ENCODE peak calls at places on chromosomes 4 and X, in four cellular contexts. I is GM12878, E is IMR-90, U is K562. R is an unnamed sample. For H3K4me1, the result is how much of the 10 kb centered on the place peaks cover.

GRCh38 chr4:15920723-15921591 is 17.6 kb downstream of the FGFBP1 start:
- DNase-seq in E (peak), I (no peak), U (no peak), R (no peak)

GRCh38 chr4:151355155-151355554 is 29.8 kb upstream of the SH3D19 start:
- DNase-seq in U (no peak), E (no peak), I (no peak), R (no peak)

GRCh38 chrX:135973025-135973547 is 702 bp downstream of the MMGT1 start:
- DNase-seq in I (no peak), E (peak), U (peak), R (no peak)

GRCh38 chr4:57373971-57374370 is 263.8 kb upstream of the IGFBP7 start:
- DNase-seq in E (no peak), U (no peak), I (no peak), R (no peak)

GRCh38 chrX:54044877-54045328 is 630 bp upstream of the PHF8 start:
- DNase-seq in E (no peak), I (peak), U (no peak), R (peak)

GRCh38 chrX:1452497-1453389 is at the start of gene ASMTL:
- DNase-seq in E (peak), I (peak), U (peak), R (peak)

GRCh38 chrX:18964880-18965279 is 19.0 kb downstream of the PHKA2 start:
- DNase-seq in U (no peak), I (no peak), E (no peak), R (no peak)

GRCh38 chrX:38212246-38212645 is 8.4 kb downstream of the SRPX start:
- DNase-seq in I (no peak), U (no peak), E (peak), R (no peak)

GRCh38 chr4:96315815-96316214 is 475.9 kb downstream of the PDHA2 start:
- DNase-seq in E (no peak), I (no peak), U (no peak), R (no peak)

GRCh38 chr4:141134051-141134450 is 782 bp upstream of the RNF150 start:
- DNase-seq in U (no peak), E (peak), I (no peak), R (no peak)

GRCh38 chr4:113901994-113902787 is 77.3 kb downstream of the ARSJ start:
- DNase-seq in E (no peak), U (no peak), I (no peak), R (peak)

GRCh38 chrX:8873956-8874355 is 72.8 kb upstream of the FAM9A start:
- DNase-seq in U (no peak), I (no peak), E (no peak), R (no peak)

GRCh38 chr4:10259976-10260375 is 143.4 kb upstream of the WDR1 start:
- DNase-seq in E (no peak), U (no peak), I (no peak), R (no peak)

GRCh38 chr4:89482926-89483595 is 175.5 kb upstream of the GPRIN3 start:
- DNase-seq in I (no peak), E (no peak), U (no peak), R (no peak)

GRCh38 chr4:163744861-163745260 is 250.4 kb downstream of the TMA16 start:
- DNase-seq in I (peak), E (no peak), U (no peak), R (no peak)

GRCh38 chr4:8235224-8235623 is 34.3 kb upstream of the HTRA3 start:
- DNase-seq in I (no peak), E (no peak), U (no peak), R (no peak)

GRCh38 chrX:150517303-150517896 is 51.0 kb upstream of the MTM1 start:
- DNase-seq in I (no peak), E (peak), U (no peak), R (no peak)

GRCh38 chrX:45859407-45859806 is 658.7 kb upstream of the DIPK2B start:
- DNase-seq in U (no peak), I (no peak), E (no peak), R (no peak)

GRCh38 chr4:20284990-20285389 is 33.3 kb downstream of the SLIT2 start:
- DNase-seq in I (no peak), U (no peak), E (peak), R (no peak)

GRCh38 chr4:159227984-159228383 is 125.1 kb downstream of the RAPGEF2 start:
- DNase-seq in U (no peak), I (no peak), E (peak), R (peak)

GRCh38 chr4:24488399-24489164 is 95.8 kb downstream of the DHX15 start:
- DNase-seq in U (peak), I (peak), E (peak), R (peak)

GRCh38 chr4:26349496-26349895 is 28.7 kb downstream of the RBPJ start:
- DNase-seq in E (no peak), I (no peak), U (no peak), R (no peak)

GRCh38 chr4:107733431-107733925 is 13.4 kb upstream of the PAPSS1 start:
- DNase-seq in E (no peak), U (no peak), I (no peak), R (no peak)

GRCh38 chr4:48943387-48943786 is 36.8 kb upstream of the OCIAD2 start:
- DNase-seq in I (no peak), U (no peak), E (no peak), R (peak)

GRCh38 chr4:187251896-187252295 is 528.2 kb upstream of the FAT1 start:
- DNase-seq in I (no peak), E (peak), U (no peak), R (no peak)

GRCh38 chr4:22593933-22594332 is 78.1 kb upstream of the ADGRA3 start:
- DNase-seq in I (no peak), E (no peak), U (no peak), R (no peak)

GRCh38 chrX:19543951-19544359 is 28.6 kb upstream of the MAP3K15 start:
- DNase-seq in E (no peak), I (no peak), U (no peak), R (no peak)

GRCh38 chr4:41438564-41438963 is 99.4 kb upstream of the LIMCH1 start:
- DNase-seq in U (no peak), E (no peak), I (no peak), R (no peak)

GRCh38 chr4:87853108-87853507 is 20.3 kb downstream of the MEPE start:
- DNase-seq in U (no peak), I (no peak), E (peak), R (peak)

GRCh38 chrX:150848914-150849365 is 49.5 kb downstream of the CD99L2 start:
- DNase-seq in I (no peak), U (no peak), E (no peak), R (peak)

GRCh38 chr4:82402196-82402775 is 28.0 kb downstream of the HNRNPDL start:
- DNase-seq in I (no peak), E (no peak), U (no peak), R (no peak)
- H3K4me1 ChIP-seq in I (under half), E (under half), U (under half), R (under half)

GRCh38 chr4:184474261-184475095 is at the start of gene IRF2:
- DNase-seq in E (peak), I (peak), U (peak), R (peak)
- TF ChIP-seq POLR2A in E (peak), I (peak), U (peak), R (peak)

GRCh38 chr4:138450546-138450945 is 208.4 kb upstream of the SLC7A11 start:
- DNase-seq in I (no peak), E (no peak), U (no peak), R (no peak)
- TF ChIP-seq MXI1 in I (no peak), E (no peak), U (no peak), R (no peak)

GRCh38 chr4:105560488-105560887 is 8.1 kb downstream of the ARHGEF38 start:
- DNase-seq in E (no peak), I (no peak), U (no peak), R (no peak)

GRCh38 chr4:105556175-105556574 is 3.8 kb downstream of the ARHGEF38 start:
- DNase-seq in I (no peak), E (no peak), U (no peak), R (no peak)

GRCh38 chr4:105563352-105563751 is 10.9 kb downstream of the ARHGEF38 start:
- DNase-seq in I (no peak), U (no peak), E (no peak), R (no peak)

GRCh38 chr4:105555409-105555808 is 3.0 kb downstream of the ARHGEF38 start:
- DNase-seq in U (no peak), E (no peak), I (no peak), R (no peak)

GRCh38 chr4:105558277-105558676 is 5.9 kb downstream of the ARHGEF38 start:
- DNase-seq in I (no peak), E (no peak), U (no peak), R (no peak)
- H3K4me1 ChIP-seq in I (under half), E (under half), U (under half), R (under half)

DNA sequence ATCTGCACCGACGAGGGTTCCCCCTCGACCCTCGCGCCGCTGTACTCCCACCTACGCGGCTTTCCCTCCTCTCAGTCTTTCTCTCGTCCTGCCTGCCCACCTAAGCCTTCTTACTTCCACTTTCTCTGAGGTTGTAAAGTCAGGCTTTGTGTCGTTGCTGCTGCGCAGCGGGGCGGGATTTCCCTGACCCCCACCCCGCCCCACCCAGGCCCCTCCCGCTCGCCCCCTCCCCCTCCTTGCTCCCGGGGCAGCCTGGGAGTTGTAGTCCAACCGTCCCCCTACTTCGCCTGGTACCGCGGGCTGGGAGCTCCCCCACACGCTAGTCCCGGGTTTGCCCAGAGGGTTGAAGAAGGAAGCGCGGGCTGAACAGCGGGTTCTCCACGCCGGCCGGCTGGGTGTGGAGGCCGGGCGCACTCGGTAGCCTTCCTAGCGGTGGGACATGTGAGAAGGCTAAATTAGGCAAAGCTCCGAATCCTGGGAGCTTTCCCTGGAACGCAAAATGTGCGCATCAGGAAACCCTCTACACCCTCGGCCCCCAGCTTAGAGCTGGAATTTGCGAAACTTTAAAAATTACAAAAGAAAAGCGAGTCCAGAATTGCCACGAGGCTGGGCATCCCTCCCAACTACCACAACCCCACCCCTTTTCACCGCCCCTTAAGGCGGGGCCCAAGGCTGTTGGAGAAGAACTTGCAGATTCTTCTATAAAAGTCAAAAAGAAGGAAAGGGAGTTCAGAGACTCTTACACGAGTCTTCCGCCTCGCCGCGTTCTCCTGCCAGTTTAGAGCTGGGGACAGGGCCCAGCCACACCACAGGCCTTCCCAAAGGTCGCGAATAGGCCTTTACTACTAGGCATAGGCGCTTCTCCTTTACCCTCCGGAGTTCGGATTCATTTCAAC is at the start of gene ATP11C:
- DNase-seq in E (peak), U (peak), I (peak), R (peak)
- TF ChIP-seq POLR2A in E (no peak), U (peak), I (peak), R (peak)

GRCh38 chrX:63784346-63784901 is 590 bp downstream of the ARHGEF9 start:
- DNase-seq in E (no peak), U (no peak), I (no peak), R (no peak)
- TF ChIP-seq MXI1 in E (no peak), U (no peak), I (no peak), R (no peak)